ENCODE peak calls at places on chromosome 3, in four cellular contexts. A, H, B and J are unnamed samples.

GRCh38 chr3:158768881-158769518 is 32.9 kb upstream of the MFSD1 start:
- DNase-seq in A (no peak), H (no peak), B (peak), J (peak)

GRCh38 chr3:52299815-52300611 is 12.4 kb downstream of the GLYCTK start:
- DNase-seq in A (peak), H (peak), B (peak), J (peak)

GRCh38 chr3:63228677-63229076 is 49.4 kb upstream of the SYNPR start:
- DNase-seq in A (peak), H (peak), B (peak), J (peak)

GRCh38 chr3:71725279-71725991 is at the start of gene EIF4E3:
- DNase-seq in A (peak), H (peak), B (peak), J (peak)

GRCh38 chr3:81602781-81603180 is 158.7 kb downstream of the GBE1 start:
- DNase-seq in A (peak), H (no peak), B (peak), J (peak)

GRCh38 chr3:49812916-49813496 is 747 bp downstream of the UBA7 start:
- DNase-seq in A (no peak), H (no peak), B (no peak), J (no peak)

GRCh38 chr3:141498592-141499223 is 11.9 kb downstream of the RASA2 start:
- DNase-seq in A (no peak), H (no peak), B (peak), J (no peak)

GRCh38 chr3:30664884-30665283 is 58.5 kb downstream of the TGFBR2 start:
- DNase-seq in A (no peak), H (no peak), B (no peak), J (no peak)

GRCh38 chr3:119288669-119289068 is 5.5 kb upstream of the ARHGAP31 start:
- DNase-seq in A (no peak), H (no peak), B (no peak), J (no peak)

GRCh38 chr3:119292666-119293065 is 1.5 kb upstream of the ARHGAP31 start:
- DNase-seq in A (no peak), H (no peak), B (no peak), J (no peak)

GRCh38 chr3:119291062-119291700 is 3.0 kb upstream of the ARHGAP31 start:
- DNase-seq in A (peak), H (no peak), B (no peak), J (no peak)

GRCh38 chr3:119290613-119291012 is 3.6 kb upstream of the ARHGAP31 start:
- DNase-seq in A (no peak), H (no peak), B (no peak), J (no peak)

GRCh38 chr3:119289371-119289770 is 4.8 kb upstream of the ARHGAP31 start:
- DNase-seq in A (no peak), H (no peak), B (no peak), J (no peak)
- H2BK5ac ChIP-seq in A (peak), H (no peak), B (no peak), J (no peak)

GRCh38 chr3:56980798-56981390 is 79.6 kb upstream of the SPATA12 start:
- DNase-seq in A (peak), H (no peak), B (peak), J (peak)
- H2BK5ac ChIP-seq in A (no peak), H (no peak), B (no peak), J (peak)

GRCh38 chr3:189981668-189982067 is 139.0 kb downstream of the P3H2 start:
- DNase-seq in A (no peak), H (no peak), B (peak), J (peak)

GRCh38 chr3:189985938-189986337 is 134.8 kb downstream of the P3H2 start:
- DNase-seq in A (no peak), H (no peak), B (no peak), J (peak)

GRCh38 chr3:189983612-189984011 is 137.1 kb downstream of the P3H2 start:
- DNase-seq in A (no peak), H (no peak), B (no peak), J (no peak)

GRCh38 chr3:189978753-189979152 is 141.9 kb downstream of the P3H2 start:
- DNase-seq in A (no peak), H (no peak), B (no peak), J (no peak)

GRCh38 chr3:189982299-189982945 is 138.3 kb downstream of the P3H2 start:
- DNase-seq in A (no peak), H (no peak), B (no peak), J (peak)
- H2BK5ac ChIP-seq in A (no peak), H (no peak), B (no peak), J (peak)

DNA sequence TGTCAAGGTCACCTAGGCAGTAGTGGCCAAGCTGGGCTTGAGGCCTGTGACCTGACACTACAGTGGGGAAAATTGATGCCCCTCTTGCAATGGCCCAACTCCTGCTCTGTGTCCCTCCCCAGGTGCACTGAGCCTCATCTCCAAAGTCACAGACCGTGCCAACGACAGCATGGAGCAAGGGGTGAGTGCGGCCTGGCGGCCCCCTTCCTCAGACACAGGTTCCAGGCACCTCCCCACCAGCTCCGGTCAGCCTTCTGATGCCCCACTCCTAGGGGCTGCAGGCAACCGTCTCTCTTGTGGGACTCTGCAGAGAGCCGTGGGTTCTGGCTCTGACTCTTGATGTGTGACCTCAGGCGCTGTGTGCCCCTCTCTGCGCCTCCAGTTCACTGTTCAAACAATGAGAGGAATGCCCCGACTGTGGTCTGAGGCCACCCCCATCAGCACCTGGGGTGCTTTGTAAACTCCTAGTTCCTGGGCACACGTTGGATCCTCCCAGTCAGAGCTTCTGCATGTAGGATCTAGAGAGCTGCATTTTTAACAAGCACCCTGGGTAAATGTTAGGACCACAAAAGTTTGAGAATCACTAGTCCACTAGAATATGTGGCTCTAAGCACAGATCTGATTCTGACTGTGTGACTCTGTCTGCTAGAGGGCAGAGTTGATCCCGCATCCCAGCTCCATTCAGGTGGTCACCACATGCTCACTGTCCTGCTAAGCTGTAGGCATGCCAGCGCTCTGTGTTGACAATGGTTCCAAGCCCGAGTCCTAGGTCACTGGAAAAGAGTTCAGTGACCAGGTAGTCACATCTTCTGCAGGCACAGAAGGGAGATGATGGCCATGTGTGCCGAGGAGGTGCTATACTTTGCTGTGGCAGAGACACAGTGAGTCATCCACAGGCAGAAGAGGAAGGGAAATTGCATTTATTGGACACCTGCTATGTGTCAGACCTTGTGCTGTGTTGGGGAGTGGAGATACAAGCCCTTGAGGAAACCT is 46.2 kb upstream of the NR2C2 start:
- DNase-seq in A (no peak), H (no peak), B (no peak), J (no peak)
- H2BK5ac ChIP-seq in A (no peak), H (no peak), B (no peak), J (no peak)

GRCh38 chr3:133414021-133414392 is 14.2 kb downstream of the BFSP2 start:
- DNase-seq in A (no peak), H (no peak), B (no peak), J (no peak)

GRCh38 chr3:133413166-133414020 is 13.5 kb downstream of the BFSP2 start:
- DNase-seq in A (peak), H (no peak), B (peak), J (peak)

GRCh38 chr3:133418361-133418760 is 18.5 kb downstream of the BFSP2 start:
- DNase-seq in A (no peak), H (no peak), B (no peak), J (no peak)

GRCh38 chr3:133419151-133419550 is 19.3 kb downstream of the BFSP2 start:
- DNase-seq in A (no peak), H (no peak), B (no peak), J (no peak)
- H2BK5ac ChIP-seq in A (no peak), H (no peak), B (no peak), J (no peak)

GRCh38 chr3:25631989-25632388 is 32.7 kb downstream of the TOP2B start:
- DNase-seq in A (no peak), H (no peak), B (no peak), J (no peak)
- H2BK5ac ChIP-seq in A (no peak), H (no peak), B (no peak), J (no peak)

DNA sequence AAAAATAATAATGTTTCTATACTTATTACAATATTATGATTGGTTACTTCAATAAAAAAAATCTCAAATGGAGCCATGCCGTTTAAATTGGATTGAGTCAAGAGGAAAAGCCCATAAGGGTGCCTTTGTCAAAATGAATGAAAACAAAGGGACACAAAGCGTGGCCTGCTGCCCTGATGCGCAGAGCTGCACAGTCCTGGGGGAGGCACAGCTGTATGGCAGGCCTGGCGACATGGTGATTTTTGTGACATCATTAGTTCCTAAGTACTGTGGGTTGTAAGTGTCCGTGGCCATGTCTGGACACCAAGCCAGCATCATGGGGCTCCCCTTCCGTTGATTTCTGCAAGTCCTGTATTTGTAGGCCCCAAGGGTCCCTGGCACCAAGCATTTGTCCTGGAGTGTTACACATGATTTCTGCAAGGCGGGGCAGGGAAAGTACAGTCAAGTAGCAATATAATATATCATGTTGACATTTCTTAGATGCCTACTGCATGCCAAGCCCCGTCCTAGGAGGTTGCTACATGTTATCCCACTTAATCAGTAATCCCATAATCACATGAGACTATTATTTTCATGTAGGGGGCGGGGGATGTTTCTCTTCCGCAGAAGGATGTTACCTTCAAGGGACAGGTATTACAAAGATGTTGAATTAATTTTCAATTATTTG is 59.7 kb downstream of the GHSR start:
- DNase-seq in A (no peak), H (no peak), B (no peak), J (no peak)
- H2BK5ac ChIP-seq in A (no peak), H (no peak), B (no peak), J (no peak)